ENCODE peak calls at places on chromosome 14, in five cellular contexts. H is CD8-positive, alpha-beta T cell; Q is GM23248; J is heart right ventricle; N is lower lobe of right lung. V is an unnamed sample.

GRCh38 chr14:82689948-82690347 is 1156.3 kb upstream of the SEL1L start:
- DNase-seq in N (no peak), Q (no peak), J (no peak), H (no peak), V (no peak)

GRCh38 chr14:78135450-78135891 is 34.7 kb upstream of the NRXN3 start:
- DNase-seq in Q (no peak), J (no peak), H (no peak), N (no peak), V (no peak)

GRCh38 chr14:42299692-42300091 is 693.0 kb downstream of the LRFN5 start:
- DNase-seq in H (no peak), N (no peak), Q (no peak), J (no peak), V (no peak)

GRCh38 chr14:54564071-54564798 is 2.7 kb upstream of the SAMD4A start:
- DNase-seq in N (no peak), H (no peak), Q (peak; percentile 62), J (no peak), V (no peak)

GRCh38 chr14:76313303-76313702 is 62.6 kb upstream of the ESRRB start:
- DNase-seq in J (no peak), N (no peak), Q (no peak), H (no peak), V (no peak)

GRCh38 chr14:75578786-75579781 is 664 bp downstream of the FLVCR2 start:
- DNase-seq in N (peak; percentile 52), H (no peak), J (peak; percentile 30), Q (no peak), V (no peak)

GRCh38 chr14:34718750-34719304 is 4.4 kb upstream of the CFL2 start:
- DNase-seq in Q (peak; percentile 71), N (no peak), H (no peak), J (no peak), V (no peak)

GRCh38 chr14:70357985-70358384 is 1.5 kb downstream of the COX16 start:
- DNase-seq in N (no peak), H (no peak), Q (no peak), J (no peak), V (no peak)

GRCh38 chr14:21071225-21072041 is 1.3 kb downstream of the ARHGEF40 start:
- DNase-seq in N (peak; percentile 85), H (peak; percentile 55), Q (peak; percentile 97), J (peak; percentile 91), V (no peak)

GRCh38 chr14:35335388-35336092 is 43.4 kb downstream of the PSMA6 start:
- DNase-seq in H (no peak), N (no peak), Q (no peak), J (no peak), V (no peak)

GRCh38 chr14:60652674-60653387 is 3.6 kb upstream of the SIX1 start:
- DNase-seq in Q (no peak), H (no peak), N (no peak), J (no peak), V (no peak)

GRCh38 chr14:70665448-70666363 is 24.0 kb downstream of the TTC9 start:
- DNase-seq in J (no peak), Q (peak; percentile 49), H (no peak), N (peak; percentile 79), V (no peak)

GRCh38 chr14:39268393-39268792 is 34.7 kb downstream of the MIA2 start:
- DNase-seq in Q (peak; percentile 49), H (no peak), J (no peak), N (no peak), V (no peak)

GRCh38 chr14:48937796-48938195 is 648.4 kb downstream of the RPS29 start:
- DNase-seq in J (no peak), H (no peak), N (no peak), Q (peak; percentile 51), V (no peak)

GRCh38 chr14:22477569-22478194 is 111.3 kb downstream of the DAD1 start:
- DNase-seq in H (no peak), J (no peak), N (no peak), Q (no peak), V (no peak)

GRCh38 chr14:22479132-22479531 is 109.9 kb downstream of the DAD1 start:
- DNase-seq in J (no peak), Q (no peak), N (no peak), H (no peak), V (no peak)

GRCh38 chr14:22478670-22479069 is 110.4 kb downstream of the DAD1 start:
- DNase-seq in J (peak; percentile 53), N (no peak), Q (no peak), H (no peak), V (no peak)

GRCh38 chr14:22476882-22477281 is 112.1 kb downstream of the DAD1 start:
- DNase-seq in J (no peak), H (no peak), Q (no peak), N (no peak), V (no peak)

GRCh38 chr14:22478247-22478646 is 110.8 kb downstream of the DAD1 start:
- DNase-seq in N (no peak), H (no peak), J (no peak), Q (no peak), V (no peak)
- H3K27me3 ChIP-seq in N (peaks cover 6% of the 10 kb centered on the region), H (no peaks in the 10 kb centered on the region), J (no peaks in the 10 kb centered on the region), Q (peaks cover 20% of the 10 kb centered on the region), V (no peaks in the 10 kb centered on the region)

GRCh38 chr14:36588119-36588518 is 5.7 kb upstream of the NKX2-8 start:
- DNase-seq in J (no peak), H (no peak), N (no peak), Q (no peak), V (no peak)
- H3K27me3 ChIP-seq in J (peaks cover 12% of the 10 kb centered on the region), H (no peaks in the 10 kb centered on the region), N (peaks cover 56% of the 10 kb centered on the region), Q (peaks cover 90% of the 10 kb centered on the region), V (peaks cover 67% of the 10 kb centered on the region)

DNA sequence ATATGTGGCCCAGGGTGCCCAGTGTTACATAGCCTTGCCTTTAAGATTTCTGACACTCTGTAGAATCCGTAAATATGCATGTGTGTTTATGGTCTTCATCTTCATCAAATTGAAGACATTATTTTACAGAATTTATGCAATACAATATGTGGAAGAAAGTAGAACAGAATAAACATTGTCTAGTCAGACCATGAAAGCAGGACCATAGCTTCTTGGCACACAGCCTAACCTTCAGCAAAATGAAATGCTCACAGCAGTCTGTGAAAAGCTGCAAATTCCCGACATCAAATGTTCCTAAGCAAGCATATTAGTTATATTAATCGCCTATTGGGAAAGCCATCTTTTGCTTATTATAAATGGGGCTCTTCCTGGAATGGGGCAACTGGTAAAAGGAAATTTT is 111.3 kb upstream of the GARIN2 start:
- DNase-seq in Q (no peak), N (no peak), H (no peak), J (no peak), V (no peak)
- H3K27me3 ChIP-seq in Q (no peaks in the 10 kb centered on the region), N (no peaks in the 10 kb centered on the region), H (no peaks in the 10 kb centered on the region), J (no peaks in the 10 kb centered on the region), V (no peaks in the 10 kb centered on the region)

DNA sequence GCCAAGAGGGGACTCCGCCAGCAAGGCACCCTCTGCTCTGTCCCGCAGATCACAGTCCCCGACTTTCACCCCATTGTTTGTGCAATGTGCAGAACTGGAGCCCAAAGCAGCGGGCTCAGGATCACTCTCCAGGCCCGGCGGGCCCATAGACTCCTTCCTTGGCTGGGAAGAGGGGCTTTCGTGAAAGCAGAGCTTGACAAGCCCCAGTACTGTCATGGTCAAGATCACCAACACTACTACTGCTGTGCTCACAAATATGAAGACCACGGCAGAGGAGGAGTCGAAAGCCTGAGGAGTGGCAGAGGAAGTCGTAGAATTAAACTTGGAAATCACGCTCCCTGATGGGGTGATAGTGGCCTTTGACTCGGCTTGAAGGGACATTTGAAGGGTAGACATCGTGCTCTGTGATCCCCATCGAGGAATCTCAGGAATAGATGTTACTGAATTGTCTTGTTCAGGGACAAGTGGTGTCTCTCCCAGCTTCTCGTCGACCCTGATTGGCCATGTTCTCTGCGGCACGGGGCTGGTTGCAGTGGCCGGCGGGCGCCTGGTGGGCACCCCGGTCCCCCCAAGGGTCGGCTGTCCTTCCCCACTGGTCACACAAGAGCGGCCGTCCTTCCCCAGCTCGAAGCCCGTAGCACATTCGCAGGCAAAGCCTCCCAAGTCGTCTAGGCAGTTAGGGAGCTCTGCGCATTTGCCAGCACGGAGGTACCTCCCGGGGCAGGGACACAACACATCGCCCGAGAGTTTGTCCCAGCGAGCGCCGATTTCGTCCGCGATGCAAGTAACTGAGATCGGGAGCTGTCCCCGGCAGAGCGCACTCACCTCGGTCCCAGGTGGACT is 1.1 kb downstream of the CLEC14A start:
- DNase-seq in H (no peak), N (no peak), Q (peak; percentile 38), J (peak; percentile 13), V (no peak)
- H3K27me3 ChIP-seq in H (peaks cover 13% of the 10 kb centered on the region), N (peaks cover 12% of the 10 kb centered on the region), Q (peaks cover 4% of the 10 kb centered on the region), J (no peaks in the 10 kb centered on the region), V (peaks cover 29% of the 10 kb centered on the region)

DNA sequence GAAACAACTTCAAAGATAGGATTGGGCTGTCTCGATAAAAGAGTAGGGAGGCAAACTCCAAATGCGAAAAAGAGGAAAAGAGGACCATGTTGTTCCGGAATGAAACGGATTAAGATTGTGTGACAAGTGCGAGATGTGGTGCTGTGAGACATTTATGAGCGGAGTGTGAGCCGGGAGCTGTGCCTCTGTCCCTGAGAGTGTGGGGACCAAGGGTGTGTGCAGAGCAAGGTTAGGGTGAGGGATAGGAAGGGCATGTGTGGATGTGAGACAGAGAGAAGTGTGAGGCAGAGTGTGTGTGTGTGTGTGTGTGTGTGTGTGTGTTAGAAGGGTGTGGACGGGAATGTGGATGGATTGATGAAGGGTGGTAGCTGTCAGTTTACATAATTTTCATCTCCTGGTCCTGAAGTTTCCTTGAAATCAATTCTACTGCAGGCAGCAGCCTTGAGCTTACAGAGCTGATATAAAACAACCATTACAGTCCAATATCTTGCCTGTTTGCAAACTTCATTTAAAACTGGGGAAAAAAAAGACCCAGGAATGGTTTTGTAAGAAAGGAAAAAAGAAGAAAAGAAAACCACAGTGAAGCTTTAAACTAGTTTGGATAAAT is 4.3 kb upstream of the OTX2 start:
- DNase-seq in N (no peak), H (no peak), J (no peak), Q (no peak), V (no peak)
- H3K27me3 ChIP-seq in N (peaks cover 97% of the 10 kb centered on the region), H (peaks cover 14% of the 10 kb centered on the region), J (peaks cover 37% of the 10 kb centered on the region), Q (peaks cover 79% of the 10 kb centered on the region), V (peaks cover 65% of the 10 kb centered on the region)

DNA sequence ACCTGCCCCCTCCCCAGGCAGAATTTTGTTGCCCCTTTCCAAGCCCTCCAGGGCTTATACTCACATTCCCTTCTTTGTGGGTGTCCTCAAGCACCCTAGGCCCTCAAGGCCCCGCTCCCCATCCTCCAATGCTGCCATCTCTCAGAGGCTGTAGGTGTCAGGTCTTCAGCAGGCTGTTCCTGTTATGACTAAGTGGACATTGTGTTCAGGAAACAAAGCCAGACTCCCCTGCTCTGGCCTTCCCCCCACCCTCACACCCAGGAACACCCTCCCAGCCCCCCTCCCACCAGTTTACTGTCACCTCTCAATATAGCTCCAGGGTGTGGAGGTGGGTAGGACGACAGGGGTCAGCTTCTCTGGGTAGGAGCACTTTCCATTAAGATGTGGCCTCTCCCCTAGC is 1.4 kb upstream of the MYH6 start:
- DNase-seq in Q (no peak), J (no peak), N (no peak), H (no peak), V (no peak)
- H3K27me3 ChIP-seq in Q (peaks cover 9% of the 10 kb centered on the region), J (no peaks in the 10 kb centered on the region), N (no peaks in the 10 kb centered on the region), H (no peaks in the 10 kb centered on the region), V (no peaks in the 10 kb centered on the region)

DNA sequence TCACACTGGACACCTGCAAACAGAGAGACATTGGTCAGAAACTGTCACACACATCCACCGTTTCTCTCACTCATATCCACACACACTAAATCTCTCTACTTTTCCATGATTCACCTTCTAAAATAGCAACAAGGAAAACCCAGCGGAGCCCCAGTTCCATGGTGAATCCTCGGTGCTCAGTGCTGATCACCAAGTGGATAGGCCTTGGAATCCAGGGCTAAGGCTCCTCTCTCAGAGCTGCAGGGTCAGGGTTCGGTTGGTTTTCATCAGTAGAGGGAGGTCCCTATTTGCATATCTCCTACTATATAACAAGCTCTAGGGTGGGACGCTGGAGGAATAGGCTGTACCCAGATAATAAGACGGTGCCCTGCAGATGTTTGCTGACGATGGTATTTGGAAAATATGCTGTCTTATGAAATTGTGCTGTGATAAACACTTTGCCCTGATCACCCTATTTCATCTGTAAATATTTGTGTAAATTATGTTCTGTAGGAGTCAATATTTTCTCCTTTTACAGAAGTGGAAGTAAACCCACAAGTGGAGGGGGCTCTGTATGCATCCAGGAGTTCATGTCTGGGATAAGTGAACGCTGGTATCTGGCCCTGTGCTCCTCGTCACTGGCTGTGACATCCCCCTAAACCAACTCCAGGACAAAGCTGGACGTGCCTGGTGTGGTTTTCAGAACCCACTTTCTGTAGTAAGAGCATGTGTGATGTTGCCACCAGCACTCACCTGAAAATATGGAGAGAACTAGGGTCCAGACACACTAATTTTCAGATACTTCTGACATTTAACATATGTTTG is 709.2 kb downstream of the TMEM121 start:
- DNase-seq in J (no peak), N (no peak), Q (no peak), H (no peak), V (no peak)
- H3K27me3 ChIP-seq in J (no peaks in the 10 kb centered on the region), N (peaks cover 7% of the 10 kb centered on the region), Q (no peaks in the 10 kb centered on the region), H (no peaks in the 10 kb centered on the region), V (no peaks in the 10 kb centered on the region)

V was measured in iPS DF 6.9.